ENCODE peak calls at places on chromosomes 13 and 19, in five cellular contexts. One of them, this sample, is unnamed.

GRCh38 chr19:17160908-17161307 is 54.2 kb upstream of the USE1 start:
- DNase-seq in NCI-H2081 treated with DMSO at 0.1 percent for 48 hours: no peak
- DNase-seq in SIG-M5: no peak
- DNase-seq in AG04450: no peak
- DNase-seq in left ventricle myocardium superior: no peak
- DNase-seq in this sample: no peak

GRCh38 chr13:19836472-19836871 is 27.0 kb downstream of the ZMYM5 start:
- DNase-seq in SIG-M5: no peak
- DNase-seq in left ventricle myocardium superior: no peak
- DNase-seq in AG04450: no peak
- DNase-seq in NCI-H2081 treated with DMSO at 0.1 percent for 48 hours: no peak
- DNase-seq in this sample: no peak

GRCh38 chr19:27764186-27764804 is 1448.7 kb downstream of the UQCRFS1 start:
- DNase-seq in SIG-M5: no peak
- DNase-seq in NCI-H2081 treated with DMSO at 0.1 percent for 48 hours: no peak
- DNase-seq in left ventricle myocardium superior: no peak
- DNase-seq in AG04450: no peak
- DNase-seq in this sample: no peak

GRCh38 chr19:18620311-18620710 is 7.6 kb downstream of the TMEM59L start:
- DNase-seq in SIG-M5: no peak
- DNase-seq in left ventricle myocardium superior: no peak
- DNase-seq in NCI-H2081 treated with DMSO at 0.1 percent for 48 hours: no peak
- DNase-seq in AG04450: no peak
- DNase-seq in this sample: no peak

GRCh38 chr19:1394252-1395193 is 6.8 kb downstream of the GAMT start:
- DNase-seq in SIG-M5: no peak
- DNase-seq in left ventricle myocardium superior: no peak
- DNase-seq in NCI-H2081 treated with DMSO at 0.1 percent for 48 hours: no peak
- DNase-seq in AG04450: no peak
- DNase-seq in this sample: no peak

GRCh38 chr13:112770504-112770903 is 80.7 kb downstream of the ATP11A start:
- DNase-seq in SIG-M5: no peak
- DNase-seq in NCI-H2081 treated with DMSO at 0.1 percent for 48 hours: no peak
- DNase-seq in left ventricle myocardium superior: no peak
- DNase-seq in AG04450: no peak
- DNase-seq in this sample: no peak

GRCh38 chr13:114309806-114310410 is 4.4 kb upstream of the CHAMP1 start:
- DNase-seq in NCI-H2081 treated with DMSO at 0.1 percent for 48 hours: no peak
- DNase-seq in left ventricle myocardium superior: no peak
- DNase-seq in AG04450: no peak
- DNase-seq in SIG-M5: no peak
- DNase-seq in this sample: no peak

GRCh38 chr19:48770223-48770622 is 14.9 kb downstream of the FGF21 start:
- DNase-seq in AG04450: no peak
- DNase-seq in SIG-M5: no peak
- DNase-seq in left ventricle myocardium superior: no peak
- DNase-seq in NCI-H2081 treated with DMSO at 0.1 percent for 48 hours: no peak
- DNase-seq in this sample: peak

GRCh38 chr19:18060472-18060871 is 26.3 kb downstream of the IL12RB1 start:
- DNase-seq in left ventricle myocardium superior: no peak
- DNase-seq in SIG-M5: no peak
- DNase-seq in NCI-H2081 treated with DMSO at 0.1 percent for 48 hours: no peak
- DNase-seq in AG04450: no peak
- DNase-seq in this sample: no peak